ENCODE peak calls at places on chromosomes 1 and 21, in six cellular contexts. One of them, this sample, is unnamed.

GRCh38 chr21:39217356-39218081 is 34.3 kb upstream of the PSMG1 start:
- DNase-seq in HTR-8/SVneo: no peak
- DNase-seq in substantia nigra: no peak
- DNase-seq in M059J: no peak
- DNase-seq in fibroblast of pulmonary artery: no peak
- DNase-seq in lung: no peak
- DNase-seq in this sample: no peak

GRCh38 chr1:200982071-200982945 is 41.2 kb downstream of the KIF21B start:
- DNase-seq in HTR-8/SVneo: no peak
- DNase-seq in substantia nigra: no peak
- DNase-seq in M059J: peak; percentile 13
- DNase-seq in fibroblast of pulmonary artery: peak; percentile 66
- DNase-seq in lung: peak; percentile 33
- DNase-seq in this sample: peak; percentile 62

GRCh38 chr1:30194741-30195423 is 528.5 kb downstream of the MATN1 start:
- DNase-seq in HTR-8/SVneo: no peak
- DNase-seq in substantia nigra: no peak
- DNase-seq in M059J: no peak
- DNase-seq in fibroblast of pulmonary artery: no peak
- DNase-seq in lung: peak; percentile 17
- DNase-seq in this sample: no peak

GRCh38 chr1:167789501-167789900 is 67.7 kb downstream of the MPZL1 start:
- DNase-seq in HTR-8/SVneo: no peak
- DNase-seq in substantia nigra: no peak
- DNase-seq in M059J: no peak
- DNase-seq in fibroblast of pulmonary artery: no peak
- DNase-seq in lung: no peak
- DNase-seq in this sample: no peak

GRCh38 chr1:162548170-162548569 is 13.4 kb upstream of the UAP1 start:
- DNase-seq in HTR-8/SVneo: no peak
- DNase-seq in substantia nigra: no peak
- DNase-seq in M059J: peak; percentile 23
- DNase-seq in fibroblast of pulmonary artery: no peak
- DNase-seq in lung: no peak
- DNase-seq in this sample: peak; percentile 30

GRCh38 chr1:107963601-107964396 is 1.2 kb downstream of the VAV3 start:
- DNase-seq in HTR-8/SVneo: no peak
- DNase-seq in substantia nigra: no peak
- DNase-seq in M059J: peak; percentile 10
- DNase-seq in fibroblast of pulmonary artery: peak; percentile 14
- DNase-seq in lung: peak; percentile 29
- DNase-seq in this sample: peak; percentile 7

GRCh38 chr1:205928256-205928655 is 15.0 kb downstream of the SLC26A9 start:
- DNase-seq in HTR-8/SVneo: no peak
- DNase-seq in substantia nigra: peak; percentile 77
- DNase-seq in M059J: no peak
- DNase-seq in fibroblast of pulmonary artery: no peak
- DNase-seq in lung: no peak
- DNase-seq in this sample: no peak

GRCh38 chr1:215595231-215595630 is 28.1 kb downstream of the KCTD3 start:
- DNase-seq in HTR-8/SVneo: no peak
- DNase-seq in substantia nigra: no peak
- DNase-seq in M059J: peak; percentile 29
- DNase-seq in fibroblast of pulmonary artery: no peak
- DNase-seq in lung: no peak
- DNase-seq in this sample: no peak

GRCh38 chr1:161962094-161962887 is 61.4 kb downstream of the OLFML2B start:
- DNase-seq in HTR-8/SVneo: peak; percentile 61
- DNase-seq in substantia nigra: no peak
- DNase-seq in M059J: peak; percentile 92
- DNase-seq in fibroblast of pulmonary artery: peak; percentile 83
- DNase-seq in lung: no peak
- DNase-seq in this sample: peak; percentile 71

GRCh38 chr1:2259668-2260392 is 31.7 kb downstream of the SKI start:
- DNase-seq in HTR-8/SVneo: no peak
- DNase-seq in substantia nigra: no peak
- DNase-seq in M059J: no peak
- DNase-seq in fibroblast of pulmonary artery: no peak
- DNase-seq in lung: no peak
- DNase-seq in this sample: no peak

GRCh38 chr1:159900086-159900680 is at the start of gene CFAP45:
- DNase-seq in HTR-8/SVneo: no peak
- DNase-seq in substantia nigra: no peak
- DNase-seq in M059J: peak; percentile 73
- DNase-seq in fibroblast of pulmonary artery: peak; percentile 82
- DNase-seq in lung: peak; percentile 86
- DNase-seq in this sample: peak; percentile 84

GRCh38 chr1:33082575-33083112 is 1.7 kb downstream of the AZIN2 start:
- DNase-seq in HTR-8/SVneo: no peak
- DNase-seq in substantia nigra: no peak
- DNase-seq in M059J: no peak
- DNase-seq in fibroblast of pulmonary artery: no peak
- DNase-seq in lung: no peak
- DNase-seq in this sample: peak; percentile 33

This sample was measured in AG08396.